ENCODE peak calls at places on chromosomes 11 and 22, in ten cellular contexts. One of them, this sample, is unnamed. For H3K4me1, the result is how much of the 10 kb centered on the place peaks cover.

GRCh38 chr11:67507242-67507890 is 596 bp downstream of the CDK2AP2 start:
- DNase-seq in IMR-90: peak
- DNase-seq in neural progenitor cell: peak
- DNase-seq in CD8-positive, alpha-beta T cell: no peak
- DNase-seq in cardiac muscle cell: no peak
- DNase-seq in left lung: no peak
- DNase-seq in transverse colon: peak
- DNase-seq in pancreas: peak
- DNase-seq in testis: peak
- DNase-seq in colonic mucosa: peak
- DNase-seq in this sample: no peak

GRCh38 chr11:108500721-108501120 is 2.5 kb upstream of the POGLUT3 start:
- DNase-seq in pancreas: no peak
- DNase-seq in neural progenitor cell: no peak
- DNase-seq in cardiac muscle cell: peak
- DNase-seq in CD8-positive, alpha-beta T cell: no peak
- DNase-seq in left lung: no peak
- DNase-seq in transverse colon: no peak
- DNase-seq in testis: no peak
- DNase-seq in colonic mucosa: no peak
- DNase-seq in IMR-90: no peak
- DNase-seq in this sample: no peak

GRCh38 chr11:21604564-21604963 is 588.3 kb upstream of the ANO5 start:
- DNase-seq in testis: no peak
- DNase-seq in cardiac muscle cell: no peak
- DNase-seq in transverse colon: no peak
- DNase-seq in IMR-90: no peak
- DNase-seq in pancreas: no peak
- DNase-seq in CD8-positive, alpha-beta T cell: no peak
- DNase-seq in colonic mucosa: no peak
- DNase-seq in left lung: no peak
- DNase-seq in neural progenitor cell: no peak
- DNase-seq in this sample: no peak

GRCh38 chr22:44276041-44276440 is 36.7 kb downstream of the SHISAL1 start:
- DNase-seq in CD8-positive, alpha-beta T cell: no peak
- DNase-seq in IMR-90: no peak
- DNase-seq in transverse colon: no peak
- DNase-seq in left lung: peak
- DNase-seq in colonic mucosa: no peak
- DNase-seq in testis: no peak
- DNase-seq in neural progenitor cell: peak
- DNase-seq in pancreas: peak
- DNase-seq in cardiac muscle cell: no peak
- DNase-seq in this sample: peak

GRCh38 chr11:100929377-100929776 is 200.2 kb downstream of the PGR start:
- DNase-seq in left lung: no peak
- DNase-seq in neural progenitor cell: no peak
- DNase-seq in colonic mucosa: no peak
- DNase-seq in cardiac muscle cell: no peak
- DNase-seq in testis: no peak
- DNase-seq in CD8-positive, alpha-beta T cell: no peak
- DNase-seq in pancreas: no peak
- DNase-seq in IMR-90: peak
- DNase-seq in transverse colon: no peak
- DNase-seq in this sample: no peak

GRCh38 chr11:70733327-70734325 is 335.3 kb downstream of the CTTN start:
- DNase-seq in CD8-positive, alpha-beta T cell: no peak
- DNase-seq in IMR-90: no peak
- DNase-seq in neural progenitor cell: no peak
- DNase-seq in transverse colon: no peak
- DNase-seq in colonic mucosa: no peak
- DNase-seq in left lung: no peak
- DNase-seq in cardiac muscle cell: no peak
- DNase-seq in testis: no peak
- DNase-seq in pancreas: peak
- DNase-seq in this sample: no peak

GRCh38 chr11:5234390-5234834 is at the start of gene HBD:
- DNase-seq in transverse colon: no peak
- DNase-seq in testis: no peak
- DNase-seq in colonic mucosa: no peak
- DNase-seq in pancreas: no peak
- DNase-seq in cardiac muscle cell: peak
- DNase-seq in IMR-90: peak
- DNase-seq in neural progenitor cell: no peak
- DNase-seq in CD8-positive, alpha-beta T cell: no peak
- DNase-seq in left lung: no peak
- DNase-seq in this sample: no peak

GRCh38 chr11:1161410-1162152 is 3.8 kb downstream of the MUC5AC start:
- DNase-seq in cardiac muscle cell: no peak
- DNase-seq in transverse colon: peak
- DNase-seq in neural progenitor cell: no peak
- DNase-seq in CD8-positive, alpha-beta T cell: peak
- DNase-seq in left lung: peak
- DNase-seq in colonic mucosa: no peak
- DNase-seq in testis: no peak
- DNase-seq in IMR-90: no peak
- DNase-seq in pancreas: peak
- DNase-seq in this sample: no peak

DNA sequence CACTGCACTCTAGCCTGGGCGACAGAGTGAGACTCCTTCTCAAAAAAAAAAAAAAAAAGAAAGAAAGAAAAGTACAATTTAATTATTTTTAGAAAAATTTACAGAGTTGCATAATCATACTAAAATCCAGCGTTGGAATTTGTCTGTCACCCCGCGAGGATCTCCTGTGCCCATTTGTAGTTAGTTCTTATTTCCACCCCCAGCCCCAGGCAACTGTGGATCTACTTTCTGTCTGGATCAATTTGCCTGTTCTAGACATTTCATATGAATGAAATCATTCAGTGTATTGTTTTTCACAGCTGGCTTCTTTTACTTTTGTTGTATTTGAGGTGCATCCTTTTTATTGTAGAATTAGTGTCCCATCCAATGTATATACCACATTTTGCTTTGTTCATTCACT is 102.6 kb upstream of the RASSF10 start:
- DNase-seq in IMR-90: no peak
- DNase-seq in testis: no peak
- DNase-seq in neural progenitor cell: no peak
- DNase-seq in cardiac muscle cell: no peak
- DNase-seq in left lung: no peak
- DNase-seq in CD8-positive, alpha-beta T cell: no peak
- DNase-seq in pancreas: no peak
- DNase-seq in transverse colon: no peak
- DNase-seq in colonic mucosa: no peak
- DNase-seq in this sample: no peak
- TF ChIP-seq CTCF in IMR-90: no peak
- TF ChIP-seq CTCF in testis: no peak
- TF ChIP-seq CTCF in neural progenitor cell: no peak
- TF ChIP-seq CTCF in cardiac muscle cell: no peak
- TF ChIP-seq CTCF in left lung: no peak
- TF ChIP-seq CTCF in CD8-positive, alpha-beta T cell: no peak
- TF ChIP-seq CTCF in pancreas: no peak
- TF ChIP-seq CTCF in transverse colon: no peak
- TF ChIP-seq CTCF in colonic mucosa: no peak
- TF ChIP-seq CTCF in this sample: no peak

GRCh38 chr22:20240900-20241299 is 27.2 kb downstream of the RTN4R start:
- DNase-seq in pancreas: no peak
- DNase-seq in testis: no peak
- DNase-seq in transverse colon: no peak
- DNase-seq in left lung: no peak
- DNase-seq in cardiac muscle cell: no peak
- DNase-seq in neural progenitor cell: no peak
- DNase-seq in CD8-positive, alpha-beta T cell: no peak
- DNase-seq in IMR-90: no peak
- DNase-seq in colonic mucosa: no peak
- DNase-seq in this sample: no peak

GRCh38 chr22:20237480-20238440 is 30.4 kb downstream of the RTN4R start:
- DNase-seq in transverse colon: no peak
- DNase-seq in left lung: no peak
- DNase-seq in pancreas: no peak
- DNase-seq in cardiac muscle cell: no peak
- DNase-seq in CD8-positive, alpha-beta T cell: peak
- DNase-seq in testis: no peak
- DNase-seq in colonic mucosa: no peak
- DNase-seq in IMR-90: no peak
- DNase-seq in neural progenitor cell: no peak
- DNase-seq in this sample: no peak

GRCh38 chr22:20239063-20239950 is 28.8 kb downstream of the RTN4R start:
- DNase-seq in IMR-90: peak
- DNase-seq in testis: no peak
- DNase-seq in pancreas: no peak
- DNase-seq in CD8-positive, alpha-beta T cell: peak
- DNase-seq in left lung: no peak
- DNase-seq in neural progenitor cell: no peak
- DNase-seq in colonic mucosa: no peak
- DNase-seq in cardiac muscle cell: no peak
- DNase-seq in transverse colon: peak
- DNase-seq in this sample: no peak

GRCh38 chr22:20239951-20240773 is 28.0 kb downstream of the RTN4R start:
- DNase-seq in cardiac muscle cell: no peak
- DNase-seq in colonic mucosa: no peak
- DNase-seq in testis: peak
- DNase-seq in neural progenitor cell: peak
- DNase-seq in transverse colon: no peak
- DNase-seq in left lung: no peak
- DNase-seq in pancreas: no peak
- DNase-seq in CD8-positive, alpha-beta T cell: no peak
- DNase-seq in IMR-90: no peak
- DNase-seq in this sample: no peak

GRCh38 chr22:20238567-20239062 is 29.5 kb downstream of the RTN4R start:
- DNase-seq in transverse colon: peak
- DNase-seq in cardiac muscle cell: peak
- DNase-seq in IMR-90: no peak
- DNase-seq in testis: peak
- DNase-seq in left lung: no peak
- DNase-seq in pancreas: peak
- DNase-seq in neural progenitor cell: peak
- DNase-seq in CD8-positive, alpha-beta T cell: peak
- DNase-seq in colonic mucosa: peak
- DNase-seq in this sample: no peak
- H3K27ac ChIP-seq in transverse colon: peak
- H3K27ac ChIP-seq in cardiac muscle cell: no peak
- H3K27ac ChIP-seq in IMR-90: no peak
- H3K27ac ChIP-seq in testis: no peak
- H3K27ac ChIP-seq in left lung: no peak
- H3K27ac ChIP-seq in pancreas: no peak
- H3K27ac ChIP-seq in neural progenitor cell: no peak
- H3K27ac ChIP-seq in CD8-positive, alpha-beta T cell: peak
- H3K27ac ChIP-seq in colonic mucosa: no peak
- H3K27ac ChIP-seq in this sample: no peak

GRCh38 chr11:128501576-128502549 is 85.5 kb downstream of the ETS1 start:
- DNase-seq in left lung: no peak
- DNase-seq in IMR-90: peak
- DNase-seq in colonic mucosa: no peak
- DNase-seq in cardiac muscle cell: no peak
- DNase-seq in transverse colon: no peak
- DNase-seq in neural progenitor cell: peak
- DNase-seq in testis: peak
- DNase-seq in CD8-positive, alpha-beta T cell: no peak
- DNase-seq in pancreas: no peak
- DNase-seq in this sample: no peak

GRCh38 chr11:128501008-128501407 is 86.3 kb downstream of the ETS1 start:
- DNase-seq in left lung: no peak
- DNase-seq in colonic mucosa: no peak
- DNase-seq in pancreas: no peak
- DNase-seq in IMR-90: no peak
- DNase-seq in cardiac muscle cell: no peak
- DNase-seq in transverse colon: no peak
- DNase-seq in CD8-positive, alpha-beta T cell: no peak
- DNase-seq in neural progenitor cell: no peak
- DNase-seq in testis: no peak
- DNase-seq in this sample: no peak

GRCh38 chr11:128498846-128499245 is 88.5 kb downstream of the ETS1 start:
- DNase-seq in transverse colon: no peak
- DNase-seq in cardiac muscle cell: no peak
- DNase-seq in neural progenitor cell: no peak
- DNase-seq in IMR-90: peak
- DNase-seq in CD8-positive, alpha-beta T cell: no peak
- DNase-seq in testis: no peak
- DNase-seq in colonic mucosa: no peak
- DNase-seq in pancreas: no peak
- DNase-seq in left lung: no peak
- DNase-seq in this sample: no peak

GRCh38 chr11:128500488-128500887 is 86.9 kb downstream of the ETS1 start:
- DNase-seq in cardiac muscle cell: no peak
- DNase-seq in pancreas: no peak
- DNase-seq in IMR-90: peak
- DNase-seq in colonic mucosa: no peak
- DNase-seq in testis: no peak
- DNase-seq in CD8-positive, alpha-beta T cell: no peak
- DNase-seq in neural progenitor cell: no peak
- DNase-seq in left lung: no peak
- DNase-seq in transverse colon: no peak
- DNase-seq in this sample: no peak

GRCh38 chr11:128499613-128500213 is 87.6 kb downstream of the ETS1 start:
- DNase-seq in transverse colon: no peak
- DNase-seq in left lung: no peak
- DNase-seq in pancreas: no peak
- DNase-seq in IMR-90: no peak
- DNase-seq in cardiac muscle cell: no peak
- DNase-seq in colonic mucosa: no peak
- DNase-seq in CD8-positive, alpha-beta T cell: no peak
- DNase-seq in testis: no peak
- DNase-seq in neural progenitor cell: no peak
- DNase-seq in this sample: no peak
- H3K4me1 ChIP-seq in transverse colon: half or more
- H3K4me1 ChIP-seq in left lung: half or more
- H3K4me1 ChIP-seq in pancreas: under half
- H3K4me1 ChIP-seq in IMR-90: under half
- H3K4me1 ChIP-seq in cardiac muscle cell: under half
- H3K4me1 ChIP-seq in colonic mucosa: under half
- H3K4me1 ChIP-seq in CD8-positive, alpha-beta T cell: half or more
- H3K4me1 ChIP-seq in testis: under half
- H3K4me1 ChIP-seq in neural progenitor cell: under half
- H3K4me1 ChIP-seq in this sample: half or more

GRCh38 chr11:43278302-43278956 is 33.4 kb upstream of the API5 start:
- DNase-seq in cardiac muscle cell: peak
- DNase-seq in CD8-positive, alpha-beta T cell: no peak
- DNase-seq in testis: no peak
- DNase-seq in colonic mucosa: no peak
- DNase-seq in pancreas: no peak
- DNase-seq in transverse colon: no peak
- DNase-seq in IMR-90: peak
- DNase-seq in neural progenitor cell: peak
- DNase-seq in left lung: no peak
- DNase-seq in this sample: no peak
- TF ChIP-seq CTCF in cardiac muscle cell: peak
- TF ChIP-seq CTCF in CD8-positive, alpha-beta T cell: no peak
- TF ChIP-seq CTCF in testis: no peak
- TF ChIP-seq CTCF in colonic mucosa: no peak
- TF ChIP-seq CTCF in pancreas: no peak
- TF ChIP-seq CTCF in transverse colon: no peak
- TF ChIP-seq CTCF in IMR-90: peak
- TF ChIP-seq CTCF in neural progenitor cell: peak
- TF ChIP-seq CTCF in left lung: no peak
- TF ChIP-seq CTCF in this sample: peak

GRCh38 chr11:7882860-7883259 is 48.2 kb downstream of the OR10A6 start:
- DNase-seq in left lung: no peak
- DNase-seq in transverse colon: no peak
- DNase-seq in IMR-90: peak
- DNase-seq in colonic mucosa: no peak
- DNase-seq in pancreas: no peak
- DNase-seq in CD8-positive, alpha-beta T cell: no peak
- DNase-seq in testis: no peak
- DNase-seq in neural progenitor cell: no peak
- DNase-seq in cardiac muscle cell: no peak
- DNase-seq in this sample: no peak
- H3K27ac ChIP-seq in left lung: no peak
- H3K27ac ChIP-seq in transverse colon: no peak
- H3K27ac ChIP-seq in IMR-90: no peak
- H3K27ac ChIP-seq in colonic mucosa: no peak
- H3K27ac ChIP-seq in pancreas: no peak
- H3K27ac ChIP-seq in CD8-positive, alpha-beta T cell: no peak
- H3K27ac ChIP-seq in testis: no peak
- H3K27ac ChIP-seq in neural progenitor cell: no peak
- H3K27ac ChIP-seq in cardiac muscle cell: no peak
- H3K27ac ChIP-seq in this sample: no peak